ENCODE peak calls at places on chromosomes 3 and 15, in seven cellular contexts. H is adrenal gland, Y is mucosa of descending colon, Q is heart left ventricle, T is fibroblast of lung, B is IMR-90, V is HFFc6. Z is an unnamed sample.

GRCh38 chr15:24954783-24955548 is at the start of the genes SNRPN and SNURF:
- DNase-seq in H (peak), Y (peak), Q (peak), T (peak), B (peak), V (peak), Z (peak)

GRCh38 chr3:114866430-114866829 is 280.7 kb downstream of the ZBTB20 start:
- DNase-seq in H (no peak), Y (no peak), Q (no peak), T (no peak), B (no peak), V (no peak), Z (no peak)

GRCh38 chr15:33148129-33148850 is 46.2 kb downstream of the FMN1 start:
- DNase-seq in H (no peak), Y (no peak), Q (no peak), T (no peak), B (no peak), V (no peak), Z (no peak)

GRCh38 chr15:83854950-83855707 is 201.2 kb downstream of the ADAMTSL3 start:
- DNase-seq in H (no peak), Y (no peak), Q (peak), T (peak), B (peak), V (no peak), Z (no peak)

GRCh38 chr3:171813278-171813896 is 3.1 kb upstream of the PLD1 start:
- DNase-seq in H (no peak), Y (no peak), Q (no peak), T (no peak), B (no peak), V (no peak), Z (no peak)

GRCh38 chr15:35657679-35658201 is 111.8 kb upstream of the DPH6 start:
- DNase-seq in H (no peak), Y (no peak), Q (no peak), T (peak), B (peak), V (peak), Z (no peak)

GRCh38 chr3:169992781-169993180 is 26.2 kb downstream of the SEC62 start:
- DNase-seq in H (no peak), Y (no peak), Q (no peak), T (no peak), B (no peak), V (no peak), Z (no peak)

GRCh38 chr3:184066211-184066610 is 13.4 kb downstream of the HTR3C start:
- DNase-seq in H (no peak), Y (no peak), Q (no peak), T (no peak), B (peak), V (peak), Z (no peak)

GRCh38 chr15:59406446-59406845 is 31.5 kb upstream of the FAM81A start:
- DNase-seq in H (no peak), Y (no peak), Q (no peak), T (no peak), B (no peak), V (no peak), Z (no peak)

GRCh38 chr15:59828871-59829270 is 139.8 kb upstream of the BNIP2 start:
- DNase-seq in H (no peak), Y (no peak), Q (no peak), T (no peak), B (no peak), V (no peak), Z (no peak)

GRCh38 chr3:72763751-72764440 is 84.3 kb downstream of the SHQ1 start:
- DNase-seq in H (no peak), Y (no peak), Q (peak), T (peak), B (no peak), V (no peak), Z (no peak)

GRCh38 chr3:174907027-174907426 is 47.9 kb downstream of the NAALADL2 start:
- DNase-seq in H (no peak), Y (no peak), Q (no peak), T (peak), B (peak), V (no peak), Z (no peak)

GRCh38 chr3:106208979-106209378 is 340.2 kb upstream of the CBLB start:
- DNase-seq in H (no peak), Y (no peak), Q (no peak), T (peak), B (peak), V (peak), Z (no peak)

GRCh38 chr3:126125781-126126251 is 41.9 kb upstream of the SLC41A3 start:
- DNase-seq in H (no peak), Y (no peak), Q (no peak), T (no peak), B (no peak), V (no peak), Z (peak)

GRCh38 chr3:166283856-166284255 is 446.6 kb upstream of the BCHE start:
- DNase-seq in H (no peak), Y (no peak), Q (no peak), T (peak), B (peak), V (no peak), Z (no peak)

GRCh38 chr3:188243124-188243795 is 89.3 kb downstream of the LPP start:
- DNase-seq in H (no peak), Y (no peak), Q (no peak), T (no peak), B (peak), V (peak), Z (no peak)
- TF ChIP-seq CTCF in H (no peak), Y (no peak), Q (no peak), T (no peak), B (no peak), V (no peak), Z (no peak)

GRCh38 chr3:107752202-107752990 is 229.6 kb downstream of the BBX start:
- DNase-seq in H (no peak), Y (no peak), Q (no peak), T (peak), B (peak), V (peak), Z (no peak)
- TF ChIP-seq CTCF in H (peak), Y (no peak), Q (peak), T (peak), B (peak), V (peak), Z (no peak)

GRCh38 chr15:45522179-45522930 is at the start of gene SLC30A4:
- DNase-seq in H (peak), Y (peak), Q (peak), T (peak), B (peak), V (peak), Z (peak)
- TF ChIP-seq CTCF in H (peak), Y (no peak), Q (peak), T (peak), B (peak), V (peak), Z (peak)

GRCh38 chr15:41695750-41696436 is 35.7 kb downstream of the MGA start:
- DNase-seq in H (peak), Y (no peak), Q (no peak), T (peak), B (peak), V (peak), Z (no peak)
- TF ChIP-seq CTCF in H (no peak), Y (no peak), Q (peak), T (peak), B (peak), V (peak), Z (peak)

Z was measured in natural killer cell.